ENCODE peak calls at places on chromosome 9, in ten cellular contexts. Z, O, R, I, C, G, Q, M, L and P are unnamed samples.

GRCh38 chr9:2622361-2623045 is 916 bp downstream of the VLDLR start:
- DNase-seq in Z (peak), O (peak), R (no peak), I (peak), C (peak), G (peak), Q (peak), M (peak), L (no peak), P (peak)

GRCh38 chr9:71349218-71349617 is 227.8 kb upstream of the TRPM3 start:
- DNase-seq in Z (no peak), O (peak), R (no peak), I (no peak), C (peak), G (no peak), Q (no peak), M (no peak), L (no peak), P (no peak)

GRCh38 chr9:33677961-33678360 is 117.4 kb upstream of the PRSS3 start:
- DNase-seq in Z (no peak), O (no peak), R (peak), I (no peak), C (no peak), G (no peak), Q (no peak), M (no peak), L (no peak), P (no peak)

GRCh38 chr9:6780690-6781089 is 22.9 kb downstream of the KDM4C start:
- DNase-seq in Z (no peak), O (no peak), R (no peak), I (no peak), C (peak), G (no peak), Q (no peak), M (no peak), L (no peak), P (no peak)

GRCh38 chr9:84780385-84780784 is 110.9 kb downstream of the NTRK2 start:
- DNase-seq in Z (no peak), O (no peak), R (no peak), I (no peak), C (no peak), G (no peak), Q (no peak), M (no peak), L (no peak), P (no peak)

GRCh38 chr9:81292056-81292805 is 397.1 kb downstream of the TLE1 start:
- DNase-seq in Z (no peak), O (no peak), R (no peak), I (no peak), C (no peak), G (no peak), Q (no peak), M (no peak), L (no peak), P (no peak)

GRCh38 chr9:114116061-114116747 is 17.1 kb upstream of the KIF12 start:
- DNase-seq in Z (no peak), O (no peak), R (no peak), I (no peak), C (no peak), G (no peak), Q (no peak), M (no peak), L (no peak), P (no peak)

GRCh38 chr9:113416149-113416726 is 5.7 kb downstream of the C9orf43 start:
- DNase-seq in Z (no peak), O (no peak), R (no peak), I (no peak), C (no peak), G (no peak), Q (no peak), M (no peak), L (no peak), P (no peak)

GRCh38 chr9:107710988-107711387 is 221.4 kb upstream of the KLF4 start:
- DNase-seq in Z (no peak), O (no peak), R (no peak), I (no peak), C (no peak), G (no peak), Q (no peak), M (peak), L (no peak), P (no peak)

GRCh38 chr9:116466289-116467012 is 220.7 kb upstream of the TRIM32 start:
- DNase-seq in Z (no peak), O (no peak), R (no peak), I (no peak), C (no peak), G (no peak), Q (no peak), M (no peak), L (no peak), P (no peak)

GRCh38 chr9:131193051-131193450 is 67.7 kb downstream of the NUP214 start:
- DNase-seq in Z (no peak), O (no peak), R (no peak), I (no peak), C (no peak), G (no peak), Q (no peak), M (no peak), L (no peak), P (no peak)

GRCh38 chr9:98903938-98904560 is 39.7 kb upstream of the COL15A1 start:
- DNase-seq in Z (no peak), O (no peak), R (no peak), I (no peak), C (no peak), G (no peak), Q (no peak), M (no peak), L (no peak), P (no peak)

GRCh38 chr9:995776-996175 is 19.3 kb downstream of the DMRT3 start:
- DNase-seq in Z (no peak), O (peak), R (no peak), I (no peak), C (peak), G (no peak), Q (no peak), M (no peak), L (no peak), P (no peak)

GRCh38 chr9:22829236-22829635 is 382.6 kb downstream of the DMRTA1 start:
- DNase-seq in Z (no peak), O (no peak), R (no peak), I (no peak), C (no peak), G (no peak), Q (no peak), M (no peak), L (no peak), P (no peak)

GRCh38 chr9:107214915-107215314 is 68.2 kb upstream of the RAD23B start:
- DNase-seq in Z (no peak), O (peak), R (no peak), I (no peak), C (peak), G (no peak), Q (no peak), M (no peak), L (no peak), P (no peak)

GRCh38 chr9:34717996-34718614 is 8.2 kb upstream of the CCL21 start:
- DNase-seq in Z (no peak), O (no peak), R (no peak), I (no peak), C (no peak), G (no peak), Q (no peak), M (no peak), L (no peak), P (no peak)

GRCh38 chr9:92980085-92980745 is 32.9 kb downstream of the FGD3 start:
- DNase-seq in Z (no peak), O (no peak), R (no peak), I (no peak), C (no peak), G (no peak), Q (no peak), M (no peak), L (no peak), P (no peak)

GRCh38 chr9:27340876-27341540 is 44.1 kb upstream of the EQTN start:
- DNase-seq in Z (no peak), O (peak), R (no peak), I (no peak), C (no peak), G (no peak), Q (no peak), M (no peak), L (no peak), P (no peak)

GRCh38 chr9:109910616-109911568 is 130.9 kb downstream of the PALM2AKAP2 start:
- DNase-seq in Z (no peak), O (peak), R (no peak), I (no peak), C (peak), G (no peak), Q (no peak), M (no peak), L (no peak), P (no peak)

GRCh38 chr9:108854641-108855528 is 901 bp downstream of the ACTL7B start:
- DNase-seq in Z (no peak), O (no peak), R (no peak), I (no peak), C (no peak), G (no peak), Q (no peak), M (peak), L (no peak), P (peak)

GRCh38 chr9:115170674-115171073 is 52.7 kb upstream of the TNC start:
- DNase-seq in Z (no peak), O (peak), R (no peak), I (no peak), C (peak), G (no peak), Q (no peak), M (no peak), L (no peak), P (peak)

GRCh38 chr9:99134893-99135341 is 30.0 kb downstream of the TGFBR1 start:
- DNase-seq in Z (no peak), O (no peak), R (no peak), I (peak), C (peak), G (no peak), Q (no peak), M (no peak), L (no peak), P (no peak)